ENCODE peak calls at places on chromosomes 6 and 20, in eight cellular contexts. U is left ventricle myocardium inferior, G is right lobe of liver, F is lung, E is upper lobe of right lung, R is kidney epithelial cell, O is adrenal gland, Q is AG10803. L is an unnamed sample.

GRCh38 chr20:17676942-17677341 is 5.1 kb downstream of the RRBP1 start:
- DNase-seq in F (no peak), R (no peak), O (peak; percentile 49), E (no peak), G (no peak), U (no peak), Q (peak; percentile 62), L (peak; percentile 52)

GRCh38 chr6:67544851-67545452 is 1090.1 kb upstream of the ADGRB3 start:
- DNase-seq in R (no peak), G (no peak), U (no peak), F (no peak), E (no peak), O (no peak), Q (no peak), L (no peak)

GRCh38 chr6:118284736-118285360 is 263.2 kb upstream of the PLN start:
- DNase-seq in U (no peak), G (no peak), Q (peak; percentile 24), O (no peak), R (no peak), E (no peak), F (no peak), L (peak; percentile 51)

GRCh38 chr6:163405412-163406309 is 8.9 kb upstream of the QKI start:
- DNase-seq in F (peak; percentile 66), Q (peak; percentile 43), R (no peak), O (peak; percentile 85), U (peak; percentile 69), G (peak; percentile 92), E (peak; percentile 89), L (peak; percentile 33)

GRCh38 chr20:23048283-23049200 is 930 bp downstream of the THBD start:
- DNase-seq in E (peak; percentile 88), O (peak; percentile 55), R (no peak), Q (peak; percentile 50), F (peak; percentile 71), U (peak; percentile 69), G (peak; percentile 84), L (peak; percentile 46)

GRCh38 chr20:24777746-24778145 is 171.3 kb upstream of the CST7 start:
- DNase-seq in Q (no peak), U (no peak), F (no peak), O (no peak), R (no peak), G (no peak), E (no peak), L (no peak)

GRCh38 chr20:49595811-49596545 is 28.0 kb upstream of the PTGIS start:
- DNase-seq in F (no peak), G (no peak), Q (peak; percentile 68), U (no peak), R (peak; percentile 78), E (no peak), O (no peak), L (peak; percentile 34)

GRCh38 chr6:159042003-159042823 is 2.6 kb downstream of the TAGAP start:
- DNase-seq in U (no peak), E (peak; percentile 71), Q (peak; percentile 33), O (peak; percentile 77), F (peak; percentile 77), G (peak; percentile 72), R (peak; percentile 37), L (peak; percentile 66)

GRCh38 chr20:45946149-45946970 is 11.9 kb downstream of the PCIF1 start:
- DNase-seq in U (no peak), R (no peak), G (peak; percentile 89), Q (peak; percentile 71), E (peak; percentile 76), F (peak; percentile 53), O (peak; percentile 97), L (peak; percentile 77)

GRCh38 chr20:31550099-31550498 is 35.9 kb downstream of the HM13 start:
- DNase-seq in E (no peak), Q (no peak), U (no peak), F (no peak), R (no peak), O (no peak), G (no peak), L (no peak)

DNA sequence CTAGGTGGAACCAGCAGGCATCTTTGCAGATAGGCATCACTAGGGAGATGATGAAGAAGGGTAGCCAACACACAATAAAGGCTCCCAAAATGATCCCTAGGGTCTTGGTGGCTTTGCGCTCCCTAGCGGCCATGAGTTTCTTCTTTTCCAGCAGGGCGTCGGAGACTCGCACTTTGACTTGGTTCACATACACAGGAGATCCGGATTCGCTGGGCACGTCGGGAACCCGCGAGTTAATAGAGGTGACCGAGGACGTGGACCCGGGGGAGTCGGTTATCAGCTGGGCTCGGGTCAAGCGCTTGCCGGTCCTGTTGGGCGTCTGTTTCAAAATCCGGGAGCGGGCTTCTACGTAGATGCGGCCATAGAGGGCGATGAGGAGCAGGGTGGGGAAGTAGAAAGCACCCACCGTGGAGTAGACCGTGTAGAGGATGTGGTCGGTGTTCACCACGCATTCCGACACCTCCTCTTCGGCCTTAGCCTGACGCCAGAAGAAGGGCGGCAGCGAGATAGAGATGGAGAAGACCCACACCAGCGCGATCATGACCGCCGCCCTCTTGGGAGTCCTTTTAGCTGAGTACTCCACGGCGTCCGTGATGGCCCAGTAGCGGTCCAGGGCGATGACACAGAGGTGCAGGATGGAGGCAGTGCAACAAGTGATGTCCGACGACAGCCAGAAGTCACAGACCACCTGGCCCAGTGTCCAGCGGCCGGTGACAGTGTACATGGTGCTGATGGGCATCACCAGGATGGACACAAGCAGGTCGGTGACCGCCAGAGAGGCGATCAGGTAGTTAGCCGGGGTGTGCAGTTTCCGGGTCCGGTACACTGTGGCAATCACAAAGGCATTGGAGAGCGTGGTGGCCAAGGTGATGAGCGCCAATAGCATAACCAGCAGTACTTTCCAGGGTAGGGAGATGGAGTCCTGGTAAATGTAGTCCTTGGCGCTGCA is 658 bp downstream of the HTR1B start:
- DNase-seq in G (no peak), F (no peak), R (no peak), Q (no peak), E (peak; percentile 55), O (no peak), U (no peak), L (peak; percentile 62)
- H3K4me3 ChIP-seq in G (no peak overlapping the region), F (peak overlapping the region; percentile 30), R (peak overlapping the region; percentile 41), Q (peak overlapping the region; percentile 49), E (peak overlapping the region; percentile 32), O (peak overlapping the region; percentile 4), U (peak overlapping the region; percentile 66), L (peak overlapping the region; percentile 52)

GRCh38 chr6:133951881-133952814 is 876 bp upstream of the TBPL1 start:
- DNase-seq in O (peak; percentile 60), U (peak; percentile 67), F (peak; percentile 65), Q (peak; percentile 72), E (peak; percentile 76), G (peak; percentile 78), R (no peak), L (peak; percentile 82)
- TF ChIP-seq CTCF in O (peak; percentile 52), U (peak; percentile 59), F (peak; percentile 5), Q (peak; percentile 47), E (peak; percentile 51), G (peak; percentile 37), R (peak; percentile 15), L (peak; percentile 43)

GRCh38 chr6:16684896-16685554 is 76.2 kb downstream of the ATXN1 start:
- DNase-seq in F (no peak), Q (peak; percentile 65), O (no peak), E (no peak), U (no peak), R (peak; percentile 88), G (no peak), L (peak; percentile 90)

GRCh38 chr6:16681260-16681873 is 79.9 kb downstream of the ATXN1 start:
- DNase-seq in R (peak; percentile 87), G (no peak), U (peak; percentile 28), E (no peak), Q (peak; percentile 89), F (no peak), O (no peak), L (peak; percentile 90)

GRCh38 chr6:16683524-16684194 is 77.6 kb downstream of the ATXN1 start:
- DNase-seq in E (no peak), U (no peak), Q (peak; percentile 77), O (peak; percentile 90), G (peak; percentile 68), F (peak; percentile 48), R (peak; percentile 81), L (peak; percentile 84)

GRCh38 chr6:16687045-16687444 is 74.2 kb downstream of the ATXN1 start:
- DNase-seq in G (no peak), U (no peak), E (no peak), F (no peak), R (no peak), Q (no peak), O (no peak), L (no peak)

DNA sequence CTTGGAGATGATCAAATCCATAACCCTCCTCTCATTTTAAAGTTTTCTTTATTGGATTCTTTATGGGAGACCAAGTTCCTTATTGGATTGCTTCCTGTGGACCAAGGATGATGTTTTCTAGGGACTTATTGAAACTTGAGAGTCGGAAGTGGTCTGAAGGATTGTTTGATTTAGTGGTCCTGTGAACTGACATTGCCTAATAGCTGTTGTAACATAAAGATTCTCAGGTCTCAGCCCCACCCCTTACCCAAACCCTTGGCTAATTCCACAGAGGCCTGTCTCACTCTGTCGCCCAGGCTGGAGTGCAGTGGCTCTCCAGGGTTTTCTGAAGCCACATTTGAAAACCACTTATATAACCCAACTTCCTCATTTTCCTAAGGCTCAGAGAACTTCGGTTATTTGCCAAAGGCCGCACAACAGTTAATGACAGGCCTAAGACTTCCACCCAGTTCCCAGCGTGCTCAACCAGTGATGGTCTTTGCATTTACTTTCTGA is 77.0 kb downstream of the ATXN1 start:
- DNase-seq in E (peak; percentile 71), U (no peak), G (no peak), O (no peak), R (no peak), F (peak; percentile 67), Q (no peak), L (no peak)
- H3K4me3 ChIP-seq in E (no peak overlapping the region), U (no peak overlapping the region), G (no peak overlapping the region), O (no peak overlapping the region), R (no peak overlapping the region), F (no peak overlapping the region), Q (no peak overlapping the region), L (no peak overlapping the region)

DNA sequence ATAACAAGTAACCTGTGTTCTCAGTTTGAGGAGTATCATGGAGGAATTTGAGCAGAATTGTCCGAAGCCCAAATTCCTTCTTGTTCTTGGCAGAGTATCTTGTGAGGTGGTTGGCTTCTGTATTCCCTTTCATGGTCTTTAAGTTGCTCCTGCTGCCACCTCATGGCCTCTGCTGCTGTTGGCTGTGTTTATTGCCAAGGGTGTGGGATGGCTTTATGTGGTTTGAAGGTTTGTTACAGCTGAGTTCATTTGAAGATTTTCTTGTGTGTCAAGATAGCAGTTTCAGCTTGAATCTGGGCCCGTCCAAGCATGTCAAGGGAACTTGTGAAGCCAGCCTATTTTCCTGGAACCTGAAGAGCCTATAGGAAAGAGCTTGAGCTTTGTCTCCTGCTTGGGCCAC is 20.2 kb upstream of the TTK start:
- DNase-seq in O (no peak), U (no peak), F (no peak), Q (peak; percentile 22), G (no peak), R (peak; percentile 72), E (no peak), L (peak; percentile 14)
- TF ChIP-seq CTCF in O (no peak), U (no peak), F (no peak), Q (no peak), G (no peak), R (peak; percentile 12), E (no peak), L (no peak)

DNA sequence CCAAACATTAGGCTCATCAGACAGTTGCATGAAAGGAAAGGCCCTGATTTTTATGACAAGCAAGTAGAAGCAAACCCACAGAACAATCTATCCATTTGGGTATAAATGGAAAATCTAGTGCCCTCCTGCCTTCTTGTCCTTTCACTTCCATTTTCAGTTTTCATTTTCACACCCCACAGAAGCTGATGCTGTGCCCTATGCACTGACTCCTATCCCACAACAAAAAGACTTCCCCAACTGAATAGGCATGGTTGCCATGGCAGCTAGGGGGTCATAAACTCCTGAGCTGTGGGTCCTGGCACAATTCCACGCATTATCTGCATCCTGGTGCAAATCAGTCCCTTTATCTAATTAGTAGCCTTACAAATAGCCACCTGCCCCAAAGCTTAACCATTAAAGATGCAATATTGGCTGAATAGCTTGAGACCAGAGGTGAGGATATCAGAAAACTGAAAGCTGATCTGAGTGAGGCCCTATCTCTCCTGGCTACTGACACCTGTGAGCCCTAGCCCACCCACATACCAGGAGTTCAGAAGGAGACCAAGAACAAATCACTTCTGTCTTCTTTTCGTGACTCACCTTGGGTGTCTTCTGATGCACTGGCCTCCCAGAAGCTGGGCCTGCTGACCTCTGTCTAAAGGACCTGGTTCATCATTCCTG is 34.9 kb upstream of the HEY2 start:
- DNase-seq in E (no peak), R (no peak), G (no peak), F (no peak), O (no peak), Q (no peak), U (no peak), L (no peak)
- H3K4me3 ChIP-seq in E (no peak overlapping the region), R (no peak overlapping the region), G (no peak overlapping the region), F (no peak overlapping the region), O (no peak overlapping the region), Q (no peak overlapping the region), U (no peak overlapping the region), L (no peak overlapping the region)

L was measured in cardiac fibroblast.